ENCODE peak calls at places on chromosomes 11 and 22, in four cellular contexts. One of them, this sample, is unnamed.

GRCh38 chr11:124745835-124746620 is 6.0 kb downstream of the VSIG2 start:
- DNase-seq in mesendoderm: no peak
- DNase-seq in adipocyte: no peak
- DNase-seq in esophagus muscularis mucosa: no peak
- DNase-seq in this sample: peak

GRCh38 chr11:134846776-134847722 is 435.0 kb upstream of the B3GAT1 start:
- DNase-seq in mesendoderm: no peak
- DNase-seq in adipocyte: no peak
- DNase-seq in esophagus muscularis mucosa: peak
- DNase-seq in this sample: no peak

GRCh38 chr11:15541079-15541478 is 426.4 kb downstream of the INSC start:
- DNase-seq in mesendoderm: no peak
- DNase-seq in adipocyte: no peak
- DNase-seq in esophagus muscularis mucosa: no peak
- DNase-seq in this sample: no peak

GRCh38 chr11:87081358-87081757 is 43.6 kb downstream of the TMEM135 start:
- DNase-seq in mesendoderm: no peak
- DNase-seq in adipocyte: no peak
- DNase-seq in esophagus muscularis mucosa: no peak
- DNase-seq in this sample: no peak

GRCh38 chr11:65576867-65577755 is 1.3 kb downstream of the EHBP1L1 start:
- DNase-seq in mesendoderm: no peak
- DNase-seq in adipocyte: peak
- DNase-seq in esophagus muscularis mucosa: no peak
- DNase-seq in this sample: peak

GRCh38 chr11:46917109-46918086 is 952 bp downstream of the LRP4 start:
- DNase-seq in mesendoderm: no peak
- DNase-seq in adipocyte: peak
- DNase-seq in esophagus muscularis mucosa: no peak
- DNase-seq in this sample: no peak

GRCh38 chr11:71955898-71956456 is 27.1 kb downstream of the RNF121 start:
- DNase-seq in mesendoderm: no peak
- DNase-seq in adipocyte: no peak
- DNase-seq in esophagus muscularis mucosa: no peak
- DNase-seq in this sample: no peak

GRCh38 chr22:20985720-20986119 is 3.6 kb downstream of the LZTR1 start:
- DNase-seq in mesendoderm: no peak
- DNase-seq in adipocyte: no peak
- DNase-seq in esophagus muscularis mucosa: no peak
- DNase-seq in this sample: no peak

GRCh38 chr11:47184711-47185304 is 1.4 kb downstream of the PACSIN3 start:
- DNase-seq in mesendoderm: no peak
- DNase-seq in adipocyte: peak
- DNase-seq in esophagus muscularis mucosa: no peak
- DNase-seq in this sample: no peak

GRCh38 chr11:125290263-125290662 is 125.7 kb downstream of the PKNOX2 start:
- DNase-seq in mesendoderm: no peak
- DNase-seq in adipocyte: no peak
- DNase-seq in esophagus muscularis mucosa: no peak
- DNase-seq in this sample: no peak

GRCh38 chr22:35887296-35887875 is 141.2 kb downstream of the RBFOX2 start:
- DNase-seq in mesendoderm: peak
- DNase-seq in adipocyte: no peak
- DNase-seq in esophagus muscularis mucosa: no peak
- DNase-seq in this sample: no peak

GRCh38 chr22:31095637-31096249 is 11.6 kb downstream of the SELENOM start:
- DNase-seq in mesendoderm: no peak
- DNase-seq in adipocyte: no peak
- DNase-seq in esophagus muscularis mucosa: no peak
- DNase-seq in this sample: no peak

GRCh38 chr22:31094741-31095140 is 12.6 kb downstream of the SELENOM start:
- DNase-seq in mesendoderm: no peak
- DNase-seq in adipocyte: no peak
- DNase-seq in esophagus muscularis mucosa: no peak
- DNase-seq in this sample: no peak

GRCh38 chr22:31092161-31092560 is 11.0 kb downstream of the SMTN start:
- DNase-seq in mesendoderm: no peak
- DNase-seq in adipocyte: no peak
- DNase-seq in esophagus muscularis mucosa: no peak
- DNase-seq in this sample: no peak

GRCh38 chr22:31093090-31093850 is 12.2 kb downstream of the SMTN start:
- DNase-seq in mesendoderm: no peak
- DNase-seq in adipocyte: no peak
- DNase-seq in esophagus muscularis mucosa: no peak
- DNase-seq in this sample: no peak

DNA sequence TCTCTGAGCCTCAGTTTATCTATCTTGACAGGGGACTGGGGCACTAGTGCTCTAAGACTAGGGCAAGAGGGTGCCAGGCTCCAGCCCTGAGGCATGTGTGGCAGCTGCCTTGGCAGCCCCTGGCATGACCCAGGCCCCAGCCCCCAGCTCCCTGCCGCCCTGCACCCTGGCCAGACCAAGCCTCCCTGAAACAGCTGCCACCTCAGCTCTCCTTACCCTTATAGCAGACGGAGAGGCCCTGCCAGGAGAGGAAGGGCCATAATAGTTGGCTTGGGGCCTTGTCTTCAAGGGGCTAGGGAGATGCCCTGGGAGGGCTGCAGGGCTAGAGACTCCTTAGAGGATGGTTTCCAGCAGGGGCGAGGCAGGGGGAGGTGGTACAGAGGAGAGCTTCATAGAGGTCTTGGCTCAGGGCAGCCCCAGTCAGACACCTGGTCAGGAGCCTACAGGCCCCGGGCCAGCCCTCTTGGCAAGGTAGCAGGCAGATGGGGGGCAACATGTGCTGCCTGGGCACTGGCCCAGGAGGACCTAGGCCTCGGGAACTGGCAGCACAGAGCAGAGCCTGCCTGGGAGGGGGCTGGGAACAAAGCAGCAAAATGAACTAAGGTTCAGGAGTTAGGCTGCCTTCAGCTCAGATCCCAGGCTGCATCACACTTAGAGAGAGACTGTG is 13.0 kb downstream of the SMTN start:
- DNase-seq in mesendoderm: no peak
- DNase-seq in adipocyte: no peak
- DNase-seq in esophagus muscularis mucosa: no peak
- DNase-seq in this sample: no peak
- H3K4me3 ChIP-seq in mesendoderm: no peak
- H3K4me3 ChIP-seq in adipocyte: no peak
- H3K4me3 ChIP-seq in esophagus muscularis mucosa: peak
- H3K4me3 ChIP-seq in this sample: no peak

GRCh38 chr11:1440066-1440465 is 46.5 kb downstream of the MOB2 start:
- DNase-seq in mesendoderm: no peak
- DNase-seq in adipocyte: no peak
- DNase-seq in esophagus muscularis mucosa: no peak
- DNase-seq in this sample: no peak

GRCh38 chr11:1437500-1437899 is 47.8 kb downstream of the BRSK2 start:
- DNase-seq in mesendoderm: peak
- DNase-seq in adipocyte: peak
- DNase-seq in esophagus muscularis mucosa: no peak
- DNase-seq in this sample: peak

GRCh38 chr11:1438967-1439330 is 47.6 kb downstream of the MOB2 start:
- DNase-seq in mesendoderm: no peak
- DNase-seq in adipocyte: no peak
- DNase-seq in esophagus muscularis mucosa: no peak
- DNase-seq in this sample: no peak

GRCh38 chr11:1439341-1439740 is 47.2 kb downstream of the MOB2 start:
- DNase-seq in mesendoderm: no peak
- DNase-seq in adipocyte: no peak
- DNase-seq in esophagus muscularis mucosa: no peak
- DNase-seq in this sample: no peak

GRCh38 chr11:1438261-1438966 is 48.2 kb downstream of the MOB2 start:
- DNase-seq in mesendoderm: no peak
- DNase-seq in adipocyte: no peak
- DNase-seq in esophagus muscularis mucosa: no peak
- DNase-seq in this sample: no peak
- H3K4me3 ChIP-seq in mesendoderm: no peak
- H3K4me3 ChIP-seq in adipocyte: no peak
- H3K4me3 ChIP-seq in esophagus muscularis mucosa: no peak
- H3K4me3 ChIP-seq in this sample: no peak

GRCh38 chr11:96778272-96778671 is 388.5 kb downstream of the JRKL start:
- DNase-seq in mesendoderm: peak
- DNase-seq in adipocyte: no peak
- DNase-seq in esophagus muscularis mucosa: no peak
- DNase-seq in this sample: no peak
- H3K4me3 ChIP-seq in mesendoderm: no peak
- H3K4me3 ChIP-seq in adipocyte: no peak
- H3K4me3 ChIP-seq in esophagus muscularis mucosa: no peak
- H3K4me3 ChIP-seq in this sample: no peak

DNA sequence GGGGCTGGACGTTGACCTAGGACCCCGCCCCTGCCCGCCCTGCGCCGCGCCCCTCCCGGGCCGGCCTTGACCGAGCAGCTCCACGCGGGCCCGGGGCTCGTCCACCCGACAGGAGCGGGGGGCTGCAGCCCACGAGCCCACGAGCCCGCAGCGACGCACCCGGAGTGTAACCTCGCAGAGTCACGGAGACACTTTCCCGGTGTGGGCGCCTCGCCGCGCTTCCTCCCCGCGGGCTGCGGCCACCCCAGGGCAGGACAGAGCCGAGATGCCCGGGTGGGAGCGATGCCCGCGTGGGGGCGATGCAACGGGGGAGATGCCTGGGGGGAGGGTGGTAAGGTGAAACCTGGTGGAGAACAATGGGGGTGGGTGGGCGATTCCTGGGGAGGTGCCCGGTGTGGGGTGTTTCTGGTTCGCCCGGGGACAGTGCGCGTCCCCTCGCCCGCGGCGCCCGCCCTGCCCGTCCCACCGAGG is 4.9 kb upstream of the ZBED4 start:
- DNase-seq in mesendoderm: no peak
- DNase-seq in adipocyte: peak
- DNase-seq in esophagus muscularis mucosa: no peak
- DNase-seq in this sample: no peak
- H3K4me3 ChIP-seq in mesendoderm: no peak
- H3K4me3 ChIP-seq in adipocyte: peak
- H3K4me3 ChIP-seq in esophagus muscularis mucosa: peak
- H3K4me3 ChIP-seq in this sample: no peak

GRCh38 chr22:17674152-17674551 is 35.6 kb downstream of the BCL2L13 start:
- DNase-seq in mesendoderm: no peak
- DNase-seq in adipocyte: no peak
- DNase-seq in esophagus muscularis mucosa: no peak
- DNase-seq in this sample: no peak

GRCh38 chr22:17675584-17675983 is 37.0 kb downstream of the BCL2L13 start:
- DNase-seq in mesendoderm: no peak
- DNase-seq in adipocyte: peak
- DNase-seq in esophagus muscularis mucosa: no peak
- DNase-seq in this sample: no peak

DNA sequence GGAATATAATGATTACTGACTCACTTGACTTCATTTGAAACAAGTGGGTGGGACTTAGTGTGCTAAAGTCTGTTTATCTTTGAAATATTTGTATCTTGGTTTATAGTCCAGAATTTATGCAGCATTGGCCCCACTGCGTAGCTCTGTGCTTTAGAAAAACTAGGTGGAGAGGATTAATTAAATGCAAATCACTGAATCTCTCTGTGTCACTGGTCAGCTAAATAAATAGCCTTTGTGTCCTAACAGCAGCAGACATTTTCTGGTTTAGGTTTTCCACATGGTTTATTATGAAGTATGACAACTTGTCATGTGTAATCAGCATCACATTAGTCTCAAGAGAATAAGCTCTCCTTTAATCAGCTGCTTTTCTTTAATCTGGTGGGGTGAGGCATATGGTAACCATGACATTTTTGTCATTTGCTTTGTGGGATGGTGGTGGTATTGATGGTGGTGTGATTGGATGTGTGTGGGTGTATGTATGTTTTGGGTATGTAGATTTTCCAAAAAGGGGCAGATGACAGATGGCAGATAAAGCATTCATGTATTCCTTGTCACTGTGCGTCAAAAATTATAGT is 33.9 kb downstream of the BCL2L13 start:
- DNase-seq in mesendoderm: no peak
- DNase-seq in adipocyte: peak
- DNase-seq in esophagus muscularis mucosa: no peak
- DNase-seq in this sample: no peak
- H3K4me3 ChIP-seq in mesendoderm: no peak
- H3K4me3 ChIP-seq in adipocyte: no peak
- H3K4me3 ChIP-seq in esophagus muscularis mucosa: no peak
- H3K4me3 ChIP-seq in this sample: no peak

DNA sequence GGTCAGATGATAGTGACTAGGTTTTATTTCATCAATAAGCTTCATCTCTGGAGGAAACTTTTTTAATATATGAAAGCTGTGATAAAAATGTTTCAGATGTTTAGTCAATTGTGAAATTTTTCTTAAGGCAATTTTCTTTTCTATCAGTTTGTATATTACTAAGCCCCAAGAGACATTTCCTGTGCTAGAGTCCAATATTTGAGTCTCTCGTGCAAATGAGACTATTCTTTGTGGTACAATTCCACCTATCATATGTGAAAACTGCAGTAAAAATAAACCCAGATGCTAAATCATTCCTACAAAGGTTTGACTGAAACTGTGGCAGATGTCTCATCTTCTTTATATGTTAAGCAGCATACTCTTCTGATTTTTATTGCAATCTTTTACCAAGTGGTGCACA is 28.0 kb downstream of the CTR9 start:
- DNase-seq in mesendoderm: no peak
- DNase-seq in adipocyte: no peak
- DNase-seq in esophagus muscularis mucosa: no peak
- DNase-seq in this sample: no peak
- H3K4me3 ChIP-seq in mesendoderm: no peak
- H3K4me3 ChIP-seq in adipocyte: peak
- H3K4me3 ChIP-seq in esophagus muscularis mucosa: no peak
- H3K4me3 ChIP-seq in this sample: no peak

DNA sequence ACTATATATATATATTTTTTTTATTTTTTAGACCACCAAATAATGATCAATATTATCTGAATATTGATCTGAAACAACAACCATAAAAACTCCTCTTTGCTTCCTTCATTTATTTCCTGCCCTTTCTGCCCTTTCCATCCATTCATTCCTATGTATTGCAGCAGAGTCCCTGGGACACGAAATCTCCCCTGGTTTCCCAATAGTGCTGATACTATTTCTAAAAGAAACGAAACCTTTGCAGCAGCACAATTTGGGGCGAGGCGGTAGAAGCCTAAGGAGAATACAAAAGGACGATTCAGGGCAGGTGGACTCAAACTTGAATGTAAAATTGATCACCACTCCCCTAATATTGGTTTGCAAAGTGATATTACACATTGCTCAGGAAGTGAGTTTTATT is 16.9 kb upstream of the AMOTL1 start:
- DNase-seq in mesendoderm: no peak
- DNase-seq in adipocyte: peak
- DNase-seq in esophagus muscularis mucosa: no peak
- DNase-seq in this sample: no peak
- H3K4me3 ChIP-seq in mesendoderm: no peak
- H3K4me3 ChIP-seq in adipocyte: peak
- H3K4me3 ChIP-seq in esophagus muscularis mucosa: no peak
- H3K4me3 ChIP-seq in this sample: no peak